ENCODE peak calls at places on chromosome 21, in nine cellular contexts. S is HEK293T; L is suprapubic skin; W is stimulated activated CD8-positive, alpha-beta memory T cell treated with anti-CD3 and anti-CD28 coated beads, Interleukin-7, amount 100 ng/mL, for 1 hour; O is cardiac fibroblast; F is effector CD4-positive, alpha-beta T cell; Q is Caki2; U is iris pigment epithelial cell; G is testis. H is an unnamed sample.
A peak's percentile ranks its signal among the peaks of the same experiment; 100 is the strongest.

GRCh38 chr21:45013271-45013841 is 61.0 kb upstream of the ADARB1 start:
- DNase-seq in S (no peak), L (peak; percentile 74), W (no peak), O (no peak), F (no peak), Q (no peak), U (no peak), G (no peak), H (no peak)

GRCh38 chr21:44556879-44557278 is 1.7 kb downstream of the KRTAP10-3 start:
- DNase-seq in S (no peak), L (no peak), W (no peak), O (no peak), F (no peak), Q (no peak), U (no peak), G (no peak), H (no peak)

GRCh38 chr21:37986751-37987399 is 70.6 kb upstream of the KCNJ6 start:
- DNase-seq in S (no peak), L (no peak), W (no peak), O (no peak), F (no peak), Q (no peak), U (no peak), G (no peak), H (peak; percentile 19)

GRCh38 chr21:42056996-42057689 is 14.0 kb upstream of the UMODL1 start:
- DNase-seq in S (no peak), L (no peak), W (no peak), O (peak; percentile 31), F (no peak), Q (no peak), U (peak; percentile 15), G (no peak), H (peak; percentile 84)

GRCh38 chr21:34533938-34534337 is 21.9 kb upstream of the KCNE1 start:
- DNase-seq in S (no peak), L (no peak), W (no peak), O (no peak), F (no peak), Q (no peak), U (no peak), G (no peak), H (no peak)

GRCh38 chr21:42311160-42311559 is 4.0 kb downstream of the TFF3 start:
- DNase-seq in S (no peak), L (no peak), W (no peak), O (no peak), F (no peak), Q (no peak), U (no peak), G (no peak), H (no peak)

GRCh38 chr21:42003051-42003461 is 7.1 kb downstream of the ZBTB21 start:
- DNase-seq in S (no peak), L (no peak), W (no peak), O (no peak), F (no peak), Q (no peak), U (peak; percentile 3), G (no peak), H (peak; percentile 32)

GRCh38 chr21:34280389-34280795 is 83.4 kb upstream of the KCNE2 start:
- DNase-seq in S (no peak), L (peak; percentile 81), W (no peak), O (no peak), F (no peak), Q (no peak), U (peak; percentile 3), G (peak; percentile 57), H (peak; percentile 22)

GRCh38 chr21:45880097-45881068 is 101.2 kb upstream of the COL6A1 start:
- DNase-seq in S (peak; percentile 86), L (no peak), W (peak; percentile 34), O (peak; percentile 87), F (peak; percentile 54), Q (peak; percentile 9), U (peak; percentile 77), G (peak; percentile 77), H (peak; percentile 82)

GRCh38 chr21:28337319-28337718 is 655.4 kb downstream of the LTN1 start:
- DNase-seq in S (no peak), L (no peak), W (no peak), O (peak; percentile 82), F (no peak), Q (peak; percentile 26), U (peak; percentile 59), G (no peak), H (peak; percentile 77)

GRCh38 chr21:32381571-32381970 is 11.2 kb downstream of the URB1 start:
- DNase-seq in S (no peak), L (no peak), W (no peak), O (no peak), F (no peak), Q (no peak), U (no peak), G (no peak), H (no peak)

GRCh38 chr21:15022608-15023261 is 42.1 kb downstream of the NRIP1 start:
- DNase-seq in S (no peak), L (no peak), W (no peak), O (no peak), F (no peak), Q (no peak), U (peak; percentile 65), G (no peak), H (peak; percentile 32)

GRCh38 chr21:42039470-42039901 is 29.3 kb upstream of the ZBTB21 start:
- DNase-seq in S (no peak), L (no peak), W (no peak), O (peak; percentile 83), F (no peak), Q (no peak), U (peak; percentile 79), G (no peak), H (peak; percentile 84)

GRCh38 chr21:29163381-29164115 is 33.1 kb downstream of the MAP3K7CL start:
- DNase-seq in S (no peak), L (no peak), W (no peak), O (peak; percentile 69), F (no peak), Q (no peak), U (no peak), G (no peak), H (no peak)

GRCh38 chr21:14741237-14741636 is 195.1 kb upstream of the SAMSN1 start:
- DNase-seq in S (no peak), L (no peak), W (no peak), O (no peak), F (no peak), Q (no peak), U (peak; percentile 9), G (no peak), H (no peak)

GRCh38 chr21:42436914-42437313 is 33.2 kb downstream of the UBASH3A start:
- DNase-seq in S (no peak), L (no peak), W (no peak), O (no peak), F (no peak), Q (no peak), U (no peak), G (no peak), H (no peak)

GRCh38 chr21:45322960-45323461 is 35.3 kb upstream of the POFUT2 start:
- DNase-seq in S (no peak), L (no peak), W (no peak), O (no peak), F (no peak), Q (no peak), U (no peak), G (no peak), H (peak; percentile 70)

GRCh38 chr21:14673649-14674048 is 127.5 kb upstream of the SAMSN1 start:
- DNase-seq in S (no peak), L (no peak), W (no peak), O (no peak), F (no peak), Q (no peak), U (no peak), G (no peak), H (no peak)

GRCh38 chr21:31729622-31730343 is 2.1 kb downstream of the SCAF4 start:
- DNase-seq in S (no peak), L (no peak), W (no peak), O (no peak), F (no peak), Q (no peak), U (no peak), G (no peak), H (no peak)

GRCh38 chr21:40548134-40548533 is 298.8 kb downstream of the DSCAM start:
- DNase-seq in S (no peak), L (no peak), W (no peak), O (no peak), F (no peak), Q (no peak), U (no peak), G (no peak), H (no peak)

GRCh38 chr21:45243603-45244002 is 44.1 kb downstream of the POFUT2 start:
- DNase-seq in S (no peak), L (no peak), W (no peak), O (no peak), F (no peak), Q (no peak), U (no peak), G (no peak), H (no peak)

GRCh38 chr21:44785620-44786344 is 15.8 kb downstream of the UBE2G2 start:
- DNase-seq in S (no peak), L (no peak), W (no peak), O (peak; percentile 60), F (no peak), Q (no peak), U (peak; percentile 78), G (no peak), H (peak; percentile 66)

H was measured in fibroblast of villous mesenchyme.